ENCODE peak calls at places on chromosomes 13 and 19, in four cellular contexts. I is activated effector memory CD4-positive, alpha-beta T cell treated with anti-CD3 and anti-CD28 coated beads, Interleukin-2, amount 50 U/mL, for 16 hours; Z is cardiac muscle cell; Q is AG10803. D is an unnamed sample.
A peak's percentile ranks its signal among the peaks of the same experiment; 100 is the strongest.

GRCh38 chr13:111329641-111330040 is 9.2 kb downstream of the TEX29 start:
- DNase-seq in I (no peak), Z (no peak), Q (no peak), D (no peak)

GRCh38 chr13:88601949-88602348 is 930.8 kb downstream of the SLITRK5 start:
- DNase-seq in I (no peak), Z (no peak), Q (no peak), D (no peak)

GRCh38 chr19:6039541-6040225 is 61.7 kb upstream of the RANBP3 start:
- DNase-seq in I (no peak), Z (no peak), Q (no peak), D (no peak)

GRCh38 chr13:97125051-97125809 is 96.9 kb upstream of the MBNL2 start:
- DNase-seq in I (no peak), Z (peak; percentile 75), Q (peak; percentile 75), D (peak; percentile 93)

GRCh38 chr13:50617134-50617721 is 226.3 kb downstream of the DLEU7 start:
- DNase-seq in I (no peak), Z (peak; percentile 80), Q (peak; percentile 94), D (peak; percentile 98)

GRCh38 chr13:41416276-41416675 is 41.1 kb upstream of the RGCC start:
- DNase-seq in I (no peak), Z (no peak), Q (peak; percentile 52), D (no peak)

GRCh38 chr19:37362733-37363132 is 8.2 kb upstream of the ZNF527 start:
- DNase-seq in I (no peak), Z (peak; percentile 5), Q (no peak), D (no peak)

GRCh38 chr19:20470345-20471119 is 95.0 kb downstream of the ZNF737 start:
- DNase-seq in I (no peak), Z (no peak), Q (no peak), D (no peak)

GRCh38 chr19:18951721-18952281 is 10.8 kb upstream of the HOMER3 start:
- DNase-seq in I (no peak), Z (no peak), Q (peak; percentile 32), D (peak; percentile 32)

GRCh38 chr13:99386911-99387788 is 80.0 kb upstream of the GPR183 start:
- DNase-seq in I (peak; percentile 93), Z (peak; percentile 25), Q (no peak), D (peak; percentile 48)

GRCh38 chr19:8640402-8641004 is 10.1 kb downstream of the NFILZ start:
- DNase-seq in I (no peak), Z (peak; percentile 65), Q (peak; percentile 74), D (no peak)

GRCh38 chr19:9667898-9668297 is 7.0 kb downstream of the ZNF562 start:
- DNase-seq in I (no peak), Z (no peak), Q (no peak), D (no peak)

GRCh38 chr19:46033401-46033800 is 7.4 kb downstream of the IGFL4 start:
- DNase-seq in I (no peak), Z (no peak), Q (no peak), D (no peak)

GRCh38 chr19:55086730-55087541 is 11.3 kb downstream of the EPS8L1 start:
- DNase-seq in I (peak; percentile 85), Z (peak; percentile 96), Q (peak; percentile 87), D (no peak)

GRCh38 chr13:51632643-51633357 is 48.5 kb downstream of the WDFY2 start:
- DNase-seq in I (no peak), Z (no peak), Q (no peak), D (no peak)

GRCh38 chr19:7602240-7602934 is 6.7 kb downstream of the CAMSAP3 start:
- DNase-seq in I (no peak), Z (peak; percentile 79), Q (no peak), D (no peak)

GRCh38 chr13:44040070-44040753 is 160.5 kb downstream of the LACC1 start:
- DNase-seq in I (no peak), Z (peak; percentile 60), Q (no peak), D (no peak)

GRCh38 chr19:38691938-38692457 is 44.5 kb downstream of the ACTN4 start:
- DNase-seq in I (no peak), Z (peak; percentile 90), Q (peak; percentile 98), D (peak; percentile 94)

GRCh38 chr19:47422417-47423163 is 3.3 kb upstream of the MEIS3 start:
- DNase-seq in I (no peak), Z (no peak), Q (no peak), D (no peak)

GRCh38 chr13:106163426-106163825 is 372.0 kb downstream of the EFNB2 start:
- DNase-seq in I (no peak), Z (no peak), Q (no peak), D (no peak)

GRCh38 chr13:103187621-103188020 is 121.4 kb upstream of the SLC10A2 start:
- DNase-seq in I (no peak), Z (peak; percentile 4), Q (no peak), D (no peak)